ENCODE peak calls at places on chromosomes 13 and 19, in four cellular contexts. One of them, this sample, is unnamed.

GRCh38 chr13:75508002-75508548 is 26.1 kb upstream of the TBC1D4 start:
- DNase-seq in effector memory CD4-positive, alpha-beta T cell: no peak
- DNase-seq in neural progenitor cell: no peak
- DNase-seq in lung: no peak
- DNase-seq in this sample: no peak

GRCh38 chr19:28239270-28239669 is 973.7 kb downstream of the UQCRFS1 start:
- DNase-seq in neural progenitor cell: peak; percentile 69
- DNase-seq in effector memory CD4-positive, alpha-beta T cell: no peak
- DNase-seq in lung: no peak
- DNase-seq in this sample: no peak

GRCh38 chr19:45075215-45076028 is 856 bp downstream of the ZNF296 start:
- DNase-seq in effector memory CD4-positive, alpha-beta T cell: no peak
- DNase-seq in lung: peak; percentile 92
- DNase-seq in neural progenitor cell: peak; percentile 43
- DNase-seq in this sample: no peak

GRCh38 chr13:53112522-53112921 is 83.9 kb downstream of the OLFM4 start:
- DNase-seq in neural progenitor cell: no peak
- DNase-seq in lung: no peak
- DNase-seq in effector memory CD4-positive, alpha-beta T cell: no peak
- DNase-seq in this sample: no peak

GRCh38 chr13:21986602-21987001 is 315.7 kb downstream of the FGF9 start:
- DNase-seq in effector memory CD4-positive, alpha-beta T cell: no peak
- DNase-seq in lung: peak; percentile 46
- DNase-seq in neural progenitor cell: no peak
- DNase-seq in this sample: no peak

GRCh38 chr19:42563352-42564210 is 31.1 kb downstream of the CEACAM8 start:
- DNase-seq in lung: no peak
- DNase-seq in effector memory CD4-positive, alpha-beta T cell: no peak
- DNase-seq in neural progenitor cell: peak; percentile 71
- DNase-seq in this sample: no peak

GRCh38 chr13:107347641-107348369 is 779.9 kb upstream of the ARGLU1 start:
- DNase-seq in effector memory CD4-positive, alpha-beta T cell: no peak
- DNase-seq in lung: no peak
- DNase-seq in neural progenitor cell: no peak
- DNase-seq in this sample: no peak

GRCh38 chr19:47379398-47379938 is 30.4 kb downstream of the DHX34 start:
- DNase-seq in effector memory CD4-positive, alpha-beta T cell: no peak
- DNase-seq in neural progenitor cell: no peak
- DNase-seq in lung: no peak
- DNase-seq in this sample: no peak

GRCh38 chr13:33310245-33311038 is 24.9 kb upstream of the STARD13 start:
- DNase-seq in effector memory CD4-positive, alpha-beta T cell: no peak
- DNase-seq in lung: no peak
- DNase-seq in neural progenitor cell: no peak
- DNase-seq in this sample: no peak

GRCh38 chr19:12745166-12745897 is 6.3 kb upstream of the BEST2 start:
- DNase-seq in neural progenitor cell: no peak
- DNase-seq in effector memory CD4-positive, alpha-beta T cell: no peak
- DNase-seq in lung: no peak
- DNase-seq in this sample: no peak

DNA sequence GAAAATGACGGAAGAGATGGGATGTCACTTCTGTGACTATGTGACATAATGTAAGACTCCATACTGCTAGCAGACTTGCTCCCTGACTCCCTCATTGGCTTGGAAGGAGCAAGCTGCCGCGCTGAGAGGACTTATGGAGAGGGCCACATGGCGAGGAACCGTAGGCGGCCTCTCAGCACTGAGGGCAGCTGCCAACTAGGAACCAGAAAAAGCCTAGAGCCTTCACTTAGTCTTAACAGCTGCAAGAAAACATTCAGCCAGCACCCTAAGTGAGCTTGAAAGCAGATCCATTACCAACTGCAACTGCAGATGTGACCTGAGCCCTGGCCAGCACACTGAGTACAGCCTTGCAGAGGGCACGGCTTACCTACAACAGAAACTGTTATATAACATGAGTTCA is 33.9 kb downstream of the USP12 start:
- DNase-seq in lung: no peak
- DNase-seq in effector memory CD4-positive, alpha-beta T cell: no peak
- DNase-seq in neural progenitor cell: no peak
- DNase-seq in this sample: no peak
- H3K27ac ChIP-seq in lung: no peak overlapping the region
- H3K27ac ChIP-seq in effector memory CD4-positive, alpha-beta T cell: no peak overlapping the region
- H3K27ac ChIP-seq in neural progenitor cell: no peak overlapping the region
- H3K27ac ChIP-seq in this sample: no peak overlapping the region

GRCh38 chr13:31468114-31468902 is 268.5 kb downstream of the B3GLCT start:
- DNase-seq in lung: no peak
- DNase-seq in neural progenitor cell: no peak
- DNase-seq in effector memory CD4-positive, alpha-beta T cell: no peak
- DNase-seq in this sample: no peak
- H3K4me3 ChIP-seq in lung: no peak overlapping the region
- H3K4me3 ChIP-seq in neural progenitor cell: no peak overlapping the region
- H3K4me3 ChIP-seq in effector memory CD4-positive, alpha-beta T cell: no peak overlapping the region
- H3K4me3 ChIP-seq in this sample: no peak overlapping the region

DNA sequence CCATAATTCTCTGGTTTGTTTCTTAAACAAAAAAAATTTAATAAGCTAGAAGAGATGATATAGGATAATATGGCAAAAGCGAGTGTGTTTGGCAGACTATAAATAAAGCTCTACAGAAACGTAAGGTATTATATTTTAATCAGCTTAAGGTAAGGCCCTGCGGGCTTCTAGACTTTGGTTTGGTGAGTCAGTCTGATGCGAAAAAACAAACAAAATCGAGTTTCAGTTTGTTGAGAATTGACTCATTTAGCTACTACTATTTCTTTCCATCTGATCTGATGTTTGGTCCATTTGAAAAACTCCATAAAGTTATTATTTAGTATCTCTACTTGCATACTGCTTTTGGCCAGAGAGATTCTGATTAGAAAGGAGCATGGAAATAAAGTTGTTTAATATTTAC is 138.0 kb downstream of the MIPEP start:
- DNase-seq in lung: no peak
- DNase-seq in effector memory CD4-positive, alpha-beta T cell: no peak
- DNase-seq in neural progenitor cell: no peak
- DNase-seq in this sample: no peak
- H3K27ac ChIP-seq in lung: no peak overlapping the region
- H3K27ac ChIP-seq in effector memory CD4-positive, alpha-beta T cell: no peak overlapping the region
- H3K27ac ChIP-seq in neural progenitor cell: no peak overlapping the region
- H3K27ac ChIP-seq in this sample: peak overlapping the region; percentile 79

GRCh38 chr13:51887441-51887840 is 25.7 kb downstream of the CCDC70 start:
- DNase-seq in effector memory CD4-positive, alpha-beta T cell: no peak
- DNase-seq in lung: no peak
- DNase-seq in neural progenitor cell: no peak
- DNase-seq in this sample: no peak

GRCh38 chr13:51883226-51883600 is 21.4 kb downstream of the CCDC70 start:
- DNase-seq in effector memory CD4-positive, alpha-beta T cell: no peak
- DNase-seq in neural progenitor cell: no peak
- DNase-seq in lung: no peak
- DNase-seq in this sample: no peak

GRCh38 chr13:51882570-51883225 is 20.9 kb downstream of the CCDC70 start:
- DNase-seq in lung: no peak
- DNase-seq in effector memory CD4-positive, alpha-beta T cell: no peak
- DNase-seq in neural progenitor cell: no peak
- DNase-seq in this sample: no peak

GRCh38 chr13:51881296-51881695 is 19.5 kb downstream of the CCDC70 start:
- DNase-seq in lung: no peak
- DNase-seq in effector memory CD4-positive, alpha-beta T cell: no peak
- DNase-seq in neural progenitor cell: no peak
- DNase-seq in this sample: no peak

DNA sequence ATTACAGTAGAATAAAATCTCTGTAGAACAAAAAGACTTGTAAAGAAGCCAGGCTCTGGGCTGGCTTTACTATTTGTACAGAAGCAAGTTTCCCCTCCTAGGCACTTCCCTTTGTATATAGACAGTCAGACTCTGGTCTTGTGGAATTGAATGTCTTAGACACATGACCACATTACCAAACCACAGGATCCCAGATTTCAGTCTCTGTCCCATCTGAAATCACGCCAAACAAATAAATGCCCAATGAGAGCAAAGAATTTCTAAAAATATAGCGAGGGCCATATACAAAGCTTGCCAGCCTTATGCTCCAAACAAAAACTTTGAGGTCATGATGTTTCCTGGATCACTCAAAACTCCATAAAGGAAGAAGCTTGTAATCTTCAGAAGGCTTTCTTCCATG is 23.9 kb downstream of the CCDC70 start:
- DNase-seq in neural progenitor cell: no peak
- DNase-seq in lung: no peak
- DNase-seq in effector memory CD4-positive, alpha-beta T cell: no peak
- DNase-seq in this sample: no peak
- H3K4me3 ChIP-seq in neural progenitor cell: no peak overlapping the region
- H3K4me3 ChIP-seq in lung: no peak overlapping the region
- H3K4me3 ChIP-seq in effector memory CD4-positive, alpha-beta T cell: no peak overlapping the region
- H3K4me3 ChIP-seq in this sample: no peak overlapping the region